ENCODE peak calls at places on chromosomes 4 and X, in five cellular contexts. G, F, Q, N and C are unnamed samples.

GRCh38 chr4:25760518-25761157 is 102.2 kb downstream of the SEL1L3 start:
- DNase-seq in G (no peak), Q (no peak), N (no peak), F (no peak), C (no peak)

GRCh38 chr4:54908744-54909143 is 216.7 kb downstream of the KDR start:
- DNase-seq in Q (no peak), G (peak; percentile 43), F (no peak), N (no peak), C (no peak)

GRCh38 chr4:150974750-150975149 is 40.3 kb downstream of the LRBA start:
- DNase-seq in G (no peak), F (no peak), N (no peak), Q (no peak), C (no peak)

GRCh38 chr4:169243808-169244207 is 26.9 kb downstream of the SH3RF1 start:
- DNase-seq in N (no peak), F (no peak), G (peak; percentile 93), Q (no peak), C (no peak)

GRCh38 chr4:145217339-145217738 is 37.0 kb upstream of the OTUD4 start:
- DNase-seq in N (no peak), G (no peak), Q (no peak), F (no peak), C (no peak)

GRCh38 chr4:27616166-27616565 is 755.5 kb downstream of the STIM2 start:
- DNase-seq in N (no peak), G (no peak), Q (no peak), F (no peak), C (no peak)

GRCh38 chrX:2145672-2146412 is 354.9 kb downstream of the DHRSX start:
- DNase-seq in Q (no peak), G (no peak), F (no peak), N (no peak), C (no peak)

GRCh38 chrX:104343408-104344129 is 88.8 kb upstream of the ESX1 start:
- DNase-seq in Q (peak; percentile 16), N (no peak), G (peak; percentile 82), F (peak; percentile 20), C (no peak)

GRCh38 chrX:104315555-104315954 is 60.8 kb upstream of the ESX1 start:
- DNase-seq in F (no peak), N (no peak), G (peak; percentile 68), Q (no peak), C (no peak)

GRCh38 chrX:13816899-13817298 is at the start of gene GPM6B:
- DNase-seq in G (no peak), N (no peak), F (no peak), Q (no peak), C (no peak)

GRCh38 chrX:19545651-19546050 is 30.3 kb upstream of the MAP3K15 start:
- DNase-seq in N (no peak), Q (no peak), G (no peak), F (no peak), C (no peak)

GRCh38 chr4:15562114-15562513 is 92.4 kb downstream of the CC2D2A start:
- DNase-seq in N (no peak), G (no peak), F (no peak), Q (no peak), C (no peak)

GRCh38 chr4:150010525-150011126 is 67.6 kb upstream of the DCLK2 start:
- DNase-seq in F (peak; percentile 31), Q (no peak), G (peak; percentile 78), N (no peak), C (no peak)

GRCh38 chr4:151192556-151193235 is 84.3 kb upstream of the PRSS48 start:
- DNase-seq in F (no peak), N (no peak), G (no peak), Q (no peak), C (no peak)

GRCh38 chr4:150867148-150867547 is 147.9 kb downstream of the LRBA start:
- DNase-seq in N (no peak), G (peak; percentile 81), F (peak; percentile 58), Q (peak; percentile 4), C (peak; percentile 55)

GRCh38 chrX:43969504-43970501 is 3.4 kb downstream of the NDP start:
- DNase-seq in G (peak; percentile 47), Q (no peak), F (no peak), N (no peak), C (no peak)

GRCh38 chr4:176189891-176190795 is 5.2 kb downstream of the SPATA4 start:
- DNase-seq in N (no peak), G (peak; percentile 3), Q (no peak), F (no peak), C (no peak)

GRCh38 chrX:76148011-76148665 is 24.7 kb upstream of the PBDC1 start:
- DNase-seq in N (no peak), F (no peak), G (peak; percentile 46), Q (no peak), C (no peak)

GRCh38 chr4:11748169-11748872 is 319.6 kb upstream of the HS3ST1 start:
- DNase-seq in G (peak; percentile 92), F (no peak), N (no peak), Q (no peak), C (no peak)

GRCh38 chrX:8873102-8873501 is 71.9 kb upstream of the FAM9A start:
- DNase-seq in G (no peak), N (no peak), F (no peak), Q (no peak), C (no peak)

GRCh38 chr4:155999743-156000142 is 46.1 kb upstream of the CTSO start:
- DNase-seq in G (peak; percentile 32), Q (no peak), F (no peak), N (no peak), C (no peak)

GRCh38 chr4:54100607-54101189 is 735 bp downstream of the GSX2 start:
- DNase-seq in F (no peak), Q (no peak), G (no peak), N (no peak), C (no peak)